ENCODE peak calls at places on chromosomes 4 and X, in six cellular contexts. W, Z, Y, H, V and G are unnamed samples.
A peak's percentile ranks its signal among the peaks of the same experiment; 100 is the strongest.

GRCh38 chrX:134807039-134807729 is 148.9 kb upstream of the PLAC1 start:
- DNase-seq in W (peak; percentile 94), Z (peak; percentile 66), Y (peak; percentile 82), H (peak; percentile 45), V (peak; percentile 90), G (peak; percentile 71)

GRCh38 chrX:74613350-74614192 is 853 bp downstream of the RLIM start:
- DNase-seq in W (peak; percentile 29), Z (peak; percentile 2), Y (peak; percentile 12), H (no peak), V (peak; percentile 32), G (peak; percentile 25)

GRCh38 chrX:56572975-56573374 is 9.5 kb downstream of the UBQLN2 start:
- DNase-seq in W (no peak), Z (no peak), Y (no peak), H (no peak), V (no peak), G (no peak)

GRCh38 chr4:78781925-78782324 is 5.8 kb downstream of the BMP2K start:
- DNase-seq in W (no peak), Z (no peak), Y (no peak), H (no peak), V (no peak), G (no peak)

GRCh38 chr4:185570727-185571126 is 35.4 kb upstream of the PDLIM3 start:
- DNase-seq in W (no peak), Z (no peak), Y (no peak), H (no peak), V (no peak), G (no peak)

GRCh38 chr4:140069068-140069467 is 84.9 kb downstream of the MAML3 start:
- DNase-seq in W (no peak), Z (no peak), Y (no peak), H (no peak), V (peak; percentile 32), G (no peak)

GRCh38 chrX:153884136-153885076 is 1.6 kb downstream of the L1CAM start:
- DNase-seq in W (no peak), Z (no peak), Y (peak; percentile 1), H (no peak), V (no peak), G (no peak)

GRCh38 chr4:169243808-169244207 is 26.9 kb downstream of the SH3RF1 start:
- DNase-seq in W (peak; percentile 27), Z (no peak), Y (no peak), H (no peak), V (peak; percentile 93), G (no peak)

GRCh38 chrX:38561951-38562719 is 793 bp downstream of the TSPAN7 start:
- DNase-seq in W (peak; percentile 50), Z (peak; percentile 57), Y (peak; percentile 7), H (no peak), V (no peak), G (no peak)

GRCh38 chr4:97923096-97923495 is 220.2 kb downstream of the STPG2 start:
- DNase-seq in W (no peak), Z (no peak), Y (no peak), H (no peak), V (no peak), G (no peak)

GRCh38 chr4:163755013-163755412 is 260.5 kb downstream of the TMA16 start:
- DNase-seq in W (peak; percentile 5), Z (no peak), Y (peak; percentile 4), H (no peak), V (peak; percentile 46), G (no peak)

GRCh38 chr4:169070895-169071218 is 60.8 kb upstream of the CBR4 start:
- DNase-seq in W (no peak), Z (no peak), Y (peak; percentile 67), H (no peak), V (no peak), G (no peak)

GRCh38 chr4:111798840-111799239 is 346.4 kb upstream of the FAM241A start:
- DNase-seq in W (peak; percentile 57), Z (no peak), Y (no peak), H (no peak), V (no peak), G (no peak)